ENCODE peak calls at places on chromosome 20, in ten cellular contexts. T is stimulated activated CD8-positive, alpha-beta memory T cell treated with anti-CD3 and anti-CD28 coated beads, Interleukin-12 subunit alpha, Interleukin-12 subunit beta, amount 100 ng/mL, for 4 hours; M is HCT116; S is NK-92 treated with Interleukin-12 subunit alpha and Interleukin-12 subunit beta, amount 100 ng/mL, for 24 hours; V is T1000; P is progenitor cell of endocrine pancreas; K is T-helper 9 cell; X is fibroblast of lung; Z is fibroblast of pulmonary artery; E is GM12891. A is an unnamed sample.

GRCh38 chr20:49909499-49910339 is 5.6 kb downstream of the SPATA2 start:
- DNase-seq in P (no peak), M (no peak), S (no peak), X (no peak), V (no peak), T (no peak), K (no peak), Z (no peak), E (no peak), A (no peak)

GRCh38 chr20:57877131-57877784 is 167.4 kb upstream of the PMEPA1 start:
- DNase-seq in X (no peak), V (no peak), K (no peak), S (no peak), Z (no peak), M (no peak), T (no peak), E (no peak), P (no peak), A (no peak)

GRCh38 chr20:48339147-48339985 is 488.4 kb downstream of the PREX1 start:
- DNase-seq in E (no peak), T (no peak), M (no peak), P (no peak), S (no peak), V (no peak), X (peak; percentile 71), Z (peak; percentile 77), K (no peak), A (peak; percentile 38)

GRCh38 chr20:16415079-16415478 is 158.2 kb downstream of the KIF16B start:
- DNase-seq in P (no peak), M (no peak), X (peak; percentile 22), K (no peak), T (no peak), S (no peak), V (no peak), Z (peak; percentile 65), E (no peak), A (no peak)

GRCh38 chr20:51360451-51361230 is 181.9 kb downstream of the NFATC2 start:
- DNase-seq in P (no peak), K (no peak), X (peak; percentile 98), E (no peak), Z (peak; percentile 95), T (no peak), S (no peak), M (peak; percentile 62), V (peak; percentile 91), A (no peak)

GRCh38 chr20:56653221-56653620 is 24.1 kb downstream of the TFAP2C start:
- DNase-seq in P (no peak), Z (no peak), T (no peak), X (no peak), S (no peak), V (no peak), K (no peak), M (no peak), E (no peak), A (no peak)

GRCh38 chr20:46894971-46895905 is 595 bp downstream of the EYA2 start:
- DNase-seq in S (no peak), E (no peak), Z (no peak), T (no peak), K (no peak), M (no peak), V (no peak), P (peak; percentile 15), X (peak; percentile 19), A (no peak)

GRCh38 chr20:56691325-56691990 is 62.4 kb downstream of the TFAP2C start:
- DNase-seq in S (no peak), P (no peak), E (no peak), T (no peak), V (no peak), X (no peak), Z (no peak), M (no peak), K (no peak), A (no peak)

GRCh38 chr20:12927489-12927888 is 81.3 kb upstream of the SPTLC3 start:
- DNase-seq in T (no peak), X (no peak), M (no peak), Z (no peak), E (no peak), S (no peak), V (peak; percentile 23), P (no peak), K (no peak), A (no peak)

GRCh38 chr20:23094927-23095326 is 8.8 kb upstream of the CD93 start:
- DNase-seq in Z (peak; percentile 73), T (no peak), V (no peak), X (no peak), P (no peak), M (no peak), E (no peak), K (no peak), S (no peak), A (no peak)

GRCh38 chr20:22555791-22556564 is 28.4 kb downstream of the FOXA2 start:
- DNase-seq in T (no peak), Z (no peak), P (no peak), M (no peak), K (no peak), X (no peak), V (no peak), E (no peak), S (no peak), A (no peak)

GRCh38 chr20:43977252-43977651 is 62.6 kb downstream of the TOX2 start:
- DNase-seq in V (no peak), M (no peak), K (no peak), E (no peak), S (no peak), X (peak; percentile 45), Z (no peak), T (no peak), P (no peak), A (no peak)

GRCh38 chr20:46978871-46979536 is 84.4 kb downstream of the EYA2 start:
- DNase-seq in M (no peak), T (no peak), S (no peak), P (no peak), K (no peak), Z (no peak), V (no peak), E (no peak), X (no peak), A (no peak)

GRCh38 chr20:10314198-10314597 is 95.6 kb downstream of the SNAP25 start:
- DNase-seq in K (no peak), M (no peak), V (no peak), E (no peak), P (no peak), Z (peak; percentile 63), T (no peak), S (no peak), X (peak; percentile 88), A (no peak)

GRCh38 chr20:19909696-19910095 is 107.5 kb upstream of the NAA20 start:
- DNase-seq in T (no peak), S (no peak), M (no peak), Z (peak; percentile 63), X (no peak), P (no peak), E (no peak), V (no peak), K (no peak), A (no peak)